ENCODE peak calls at places on chromosome 1, in eight cellular contexts. T is tibial artery, P is thoracic aorta, M is lower lobe of right lung, X is LNCaP clone FGC, K is dorsolateral prefrontal cortex, U is heart right ventricle, H is cardiac muscle cell. Y is an unnamed sample.

GRCh38 chr1:239696317-239696716 is 309.9 kb downstream of the CHRM3 start:
- DNase-seq in T (no peak), P (no peak), M (no peak), X (peak; percentile 32), K (no peak), U (no peak), H (no peak), Y (no peak)

GRCh38 chr1:7526196-7526866 is 244.8 kb upstream of the VAMP3 start:
- DNase-seq in T (no peak), P (no peak), M (peak; percentile 24), X (no peak), K (no peak), U (no peak), H (no peak), Y (no peak)

GRCh38 chr1:18324246-18324645 is 156.5 kb upstream of the KLHDC7A start:
- DNase-seq in T (no peak), P (no peak), M (no peak), X (no peak), K (no peak), U (no peak), H (no peak), Y (no peak)

GRCh38 chr1:13570924-13571323 is 12.7 kb upstream of the PDPN start:
- DNase-seq in T (no peak), P (no peak), M (no peak), X (no peak), K (no peak), U (no peak), H (no peak), Y (no peak)

GRCh38 chr1:177209357-177209756 is 38.6 kb downstream of the BRINP2 start:
- DNase-seq in T (peak; percentile 78), P (peak; percentile 39), M (peak; percentile 48), X (peak; percentile 4), K (peak; percentile 48), U (peak; percentile 59), H (peak; percentile 91), Y (peak; percentile 23)

GRCh38 chr1:56339093-56339492 is 240.3 kb downstream of the PLPP3 start:
- DNase-seq in T (no peak), P (no peak), M (no peak), X (no peak), K (no peak), U (no peak), H (no peak), Y (no peak)

GRCh38 chr1:181369416-181369815 is 113.9 kb upstream of the CACNA1E start:
- DNase-seq in T (no peak), P (no peak), M (no peak), X (no peak), K (no peak), U (no peak), H (no peak), Y (no peak)

GRCh38 chr1:59055908-59056719 is 240.8 kb upstream of the FGGY start:
- DNase-seq in T (no peak), P (no peak), M (no peak), X (no peak), K (no peak), U (no peak), H (no peak), Y (peak; percentile 34)

GRCh38 chr1:21278208-21278861 is 11.9 kb downstream of the ECE1 start:
- DNase-seq in T (no peak), P (no peak), M (no peak), X (no peak), K (peak; percentile 72), U (peak; percentile 71), H (no peak), Y (no peak)

GRCh38 chr1:228341814-228342626 is 64.6 kb downstream of the TRIM11 start:
- DNase-seq in T (peak; percentile 53), P (no peak), M (peak; percentile 32), X (no peak), K (peak; percentile 8), U (no peak), H (no peak), Y (no peak)

GRCh38 chr1:35577071-35577998 is 4.2 kb downstream of the TFAP2E start:
- DNase-seq in T (no peak), P (no peak), M (peak; percentile 76), X (no peak), K (no peak), U (no peak), H (peak; percentile 27), Y (no peak)

GRCh38 chr1:983736-984475 is 2.0 kb upstream of the PERM1 start:
- DNase-seq in T (no peak), P (no peak), M (no peak), X (no peak), K (peak; percentile 38), U (peak; percentile 48), H (peak; percentile 61), Y (no peak)

GRCh38 chr1:181099152-181100014 is 10.9 kb downstream of the IER5 start:
- DNase-seq in T (peak; percentile 3), P (no peak), M (no peak), X (no peak), K (peak; percentile 19), U (no peak), H (no peak), Y (no peak)

GRCh38 chr1:154534263-154534844 is 24.1 kb downstream of the UBE2Q1 start:
- DNase-seq in T (no peak), P (no peak), M (no peak), X (peak; percentile 37), K (no peak), U (no peak), H (peak; percentile 52), Y (no peak)

GRCh38 chr1:152392909-152393308 is 21.2 kb downstream of the CRNN start:
- DNase-seq in T (no peak), P (no peak), M (no peak), X (no peak), K (no peak), U (no peak), H (no peak), Y (no peak)

GRCh38 chr1:93878501-93878888 is 511 bp downstream of the DNTTIP2 start:
- DNase-seq in T (no peak), P (no peak), M (peak; percentile 77), X (no peak), K (no peak), U (peak; percentile 22), H (peak; percentile 25), Y (peak; percentile 57)

DNA sequence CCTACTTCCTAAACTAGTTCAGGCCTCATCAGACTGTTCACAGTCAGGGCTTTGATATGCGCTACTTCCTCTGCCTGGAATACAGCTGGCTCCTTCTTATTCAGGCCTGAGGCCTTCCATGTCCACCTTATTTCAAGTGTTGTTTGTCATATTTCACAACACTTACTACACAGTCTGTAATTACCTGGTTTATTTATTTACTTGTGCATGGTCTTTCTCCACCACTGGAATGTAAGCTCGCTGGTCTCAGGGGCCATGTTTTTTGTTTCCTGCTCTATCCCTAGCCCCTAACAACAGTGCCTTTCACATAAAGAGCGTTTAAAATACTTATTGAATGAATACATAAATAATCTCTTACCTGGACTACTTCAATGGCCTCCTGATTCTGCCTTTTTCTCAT is 4.6 kb upstream of the SRSF4 start:
- DNase-seq in T (no peak), P (no peak), M (no peak), X (no peak), K (no peak), U (no peak), H (no peak), Y (no peak)
- H3K4me3 ChIP-seq in T (no peak overlapping the region), P (no peak overlapping the region), M (no peak overlapping the region), X (no peak overlapping the region), K (no peak overlapping the region), U (no peak overlapping the region), H (no peak overlapping the region), Y (no peak overlapping the region)

DNA sequence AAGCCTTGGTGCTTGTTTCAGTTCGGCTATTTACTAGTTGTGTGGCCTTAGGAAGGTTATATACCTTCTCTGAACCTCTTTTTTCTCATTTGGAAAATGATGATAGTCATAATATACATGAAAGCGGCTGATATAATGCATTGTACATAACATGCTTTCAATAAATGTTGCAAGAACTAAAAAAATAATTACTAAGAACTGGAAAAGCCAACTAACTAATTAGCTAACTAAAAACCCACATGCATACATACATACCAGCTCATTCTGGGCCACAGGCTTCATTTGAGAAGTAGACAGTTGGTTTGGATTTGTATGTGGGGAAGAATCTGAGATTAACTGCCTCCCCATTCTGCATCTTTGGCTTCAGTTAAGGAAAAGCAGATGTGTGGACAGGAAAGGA is 218.0 kb downstream of the TM2D1 start:
- DNase-seq in T (no peak), P (no peak), M (no peak), X (no peak), K (no peak), U (no peak), H (no peak), Y (no peak)
- H3K4me3 ChIP-seq in T (no peak overlapping the region), P (no peak overlapping the region), M (no peak overlapping the region), X (no peak overlapping the region), K (no peak overlapping the region), U (no peak overlapping the region), H (no peak overlapping the region), Y (no peak overlapping the region)

DNA sequence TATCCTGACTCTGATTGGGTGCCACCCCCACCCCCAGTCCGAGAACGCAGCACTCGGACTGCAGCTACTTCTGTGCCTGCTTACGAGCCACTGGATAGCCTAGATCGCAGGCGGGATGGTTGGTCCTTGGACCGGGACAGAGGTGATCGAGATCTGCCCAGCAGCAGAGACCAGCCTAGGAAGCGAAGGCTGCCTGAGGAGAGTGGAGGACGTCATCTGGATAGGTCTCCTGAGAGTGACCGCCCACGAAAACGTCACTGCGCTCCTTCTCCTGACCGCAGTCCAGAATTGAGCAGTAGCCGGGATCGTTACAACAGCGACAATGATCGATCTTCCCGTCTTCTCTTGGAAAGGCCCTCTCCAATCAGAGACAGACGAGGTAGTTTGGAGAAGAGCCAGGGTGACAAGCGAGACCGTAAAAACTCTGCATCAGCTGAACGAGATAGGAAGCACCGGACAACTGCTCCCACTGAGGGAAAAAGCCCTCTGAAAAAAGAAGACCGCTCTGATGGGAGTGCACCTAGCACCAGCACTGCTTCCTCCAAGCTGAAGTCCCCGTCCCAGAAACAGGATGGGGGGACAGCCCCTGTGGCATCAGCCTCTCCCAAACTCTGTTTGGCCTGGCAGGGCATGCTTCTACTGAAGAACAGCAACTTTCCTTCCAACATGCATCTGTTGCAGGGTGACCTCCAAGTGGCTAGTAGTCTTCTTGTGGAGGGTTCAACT is 2.1 kb downstream of the RBM15 start:
- DNase-seq in T (no peak), P (no peak), M (peak; percentile 40), X (no peak), K (no peak), U (no peak), H (no peak), Y (no peak)
- H3K4me3 ChIP-seq in T (peak overlapping the region; percentile 5), P (peak overlapping the region; percentile 4), M (peak overlapping the region; percentile 84), X (peak overlapping the region; percentile 87), K (peak overlapping the region; percentile 93), U (peak overlapping the region; percentile 80), H (no peak overlapping the region), Y (peak overlapping the region; percentile 85)

GRCh38 chr1:91853397-91853796 is 32.6 kb downstream of the TGFBR3 start:
- DNase-seq in T (no peak), P (no peak), M (no peak), X (no peak), K (no peak), U (no peak), H (no peak), Y (no peak)

GRCh38 chr1:91850708-91851107 is 35.2 kb downstream of the TGFBR3 start:
- DNase-seq in T (no peak), P (no peak), M (no peak), X (no peak), K (no peak), U (no peak), H (no peak), Y (no peak)

GRCh38 chr1:91847851-91848250 is 38.1 kb downstream of the TGFBR3 start:
- DNase-seq in T (no peak), P (no peak), M (no peak), X (no peak), K (no peak), U (no peak), H (no peak), Y (no peak)

GRCh38 chr1:91854852-91855251 is 31.1 kb downstream of the TGFBR3 start:
- DNase-seq in T (no peak), P (no peak), M (no peak), X (no peak), K (no peak), U (no peak), H (no peak), Y (no peak)

GRCh38 chr1:91851130-91852010 is 34.6 kb downstream of the TGFBR3 start:
- DNase-seq in T (peak; percentile 94), P (peak; percentile 67), M (peak; percentile 92), X (peak; percentile 28), K (peak; percentile 33), U (peak; percentile 97), H (peak; percentile 47), Y (peak; percentile 77)
- H3K4me3 ChIP-seq in T (peak overlapping the region; percentile 31), P (peak overlapping the region; percentile 63), M (peak overlapping the region; percentile 26), X (no peak overlapping the region), K (no peak overlapping the region), U (peak overlapping the region; percentile 45), H (no peak overlapping the region), Y (no peak overlapping the region)

Y was measured in breast epithelium.